ENCODE peak calls at places on chromosomes 5 and 9, in seven cellular contexts. J is T-helper 9 cell; K is NCI-H748 treated with DMSO at 0.1 percent for 48 hours; L is activated naive CD4-positive, alpha-beta T cell treated with anti-CD3 and anti-CD28 coated beads, Interleukin-2, amount 50 U/mL, for 72 hours; G is Panc1; N is tibial artery; X is left ventricle myocardium superior. V is an unnamed sample.

GRCh38 chr5:172414618-172415599 is 39.4 kb downstream of the SH3PXD2B start:
- DNase-seq in J (no peak), K (no peak), L (no peak), G (no peak), N (peak), X (peak), V (no peak)

GRCh38 chr9:125133403-125134316 is 9.7 kb downstream of the SCAI start:
- DNase-seq in J (no peak), K (no peak), L (no peak), G (no peak), N (no peak), X (no peak), V (no peak)

GRCh38 chr5:140252470-140253126 is 50.3 kb downstream of the PFDN1 start:
- DNase-seq in J (no peak), K (no peak), L (no peak), G (no peak), N (no peak), X (no peak), V (no peak)

GRCh38 chr5:180605554-180606214 is 14.4 kb upstream of the SCGB3A1 start:
- DNase-seq in J (peak), K (peak), L (no peak), G (peak), N (no peak), X (peak), V (no peak)

GRCh38 chr5:147072591-147072990 is 162.2 kb upstream of the STK32A start:
- DNase-seq in J (no peak), K (peak), L (no peak), G (no peak), N (no peak), X (no peak), V (no peak)

GRCh38 chr5:17114715-17115599 is 102.5 kb upstream of the BASP1 start:
- DNase-seq in J (no peak), K (no peak), L (no peak), G (no peak), N (no peak), X (no peak), V (no peak)

GRCh38 chr5:87741891-87742290 is 329.2 kb upstream of the CCNH start:
- DNase-seq in J (no peak), K (no peak), L (no peak), G (no peak), N (no peak), X (no peak), V (no peak)

GRCh38 chr5:115735108-115735998 is 81.1 kb downstream of the CDO1 start:
- DNase-seq in J (no peak), K (no peak), L (no peak), G (no peak), N (peak), X (no peak), V (no peak)

GRCh38 chr5:123422433-123423277 is 548 bp downstream of the CEP120 start:
- DNase-seq in J (no peak), K (peak), L (no peak), G (peak), N (peak), X (no peak), V (no peak)

GRCh38 chr9:7178729-7179128 is 421.0 kb downstream of the KDM4C start:
- DNase-seq in J (no peak), K (no peak), L (no peak), G (no peak), N (no peak), X (no peak), V (no peak)

GRCh38 chr9:128632486-128632885 is 24.2 kb downstream of the DYNC2I2 start:
- DNase-seq in J (no peak), K (no peak), L (no peak), G (no peak), N (no peak), X (no peak), V (no peak)

GRCh38 chr5:145189786-145190185 is 645.4 kb downstream of the PRELID2 start:
- DNase-seq in J (no peak), K (no peak), L (no peak), G (no peak), N (no peak), X (no peak), V (no peak)

GRCh38 chr5:39998518-39998917 is 573.7 kb upstream of the DAB2 start:
- DNase-seq in J (no peak), K (no peak), L (no peak), G (no peak), N (no peak), X (no peak), V (no peak)

GRCh38 chr9:134871941-134872340 is 8.7 kb upstream of the FCN2 start:
- DNase-seq in J (no peak), K (no peak), L (no peak), G (no peak), N (no peak), X (peak), V (no peak)

GRCh38 chr5:110086658-110087388 is 397.1 kb downstream of the MAN2A1 start:
- DNase-seq in J (no peak), K (no peak), L (peak), G (peak), N (peak), X (no peak), V (no peak)